ENCODE peak calls at places on chromosomes 11 and 22, in five cellular contexts. C is IMR-90, A is kidney epithelial cell, I is uterus, R is stomach. Y is an unnamed sample.

GRCh38 chr22:23501244-23501643 is 78.8 kb downstream of the IGLL1 start:
- DNase-seq in C (no peak), A (no peak), I (no peak), R (no peak), Y (no peak)

GRCh38 chr22:39348909-39349505 is 784 bp upstream of the SYNGR1 start:
- DNase-seq in C (no peak), A (no peak), I (peak), R (no peak), Y (no peak)

GRCh38 chr11:27950339-27950738 is 157.6 kb downstream of the KIF18A start:
- DNase-seq in C (no peak), A (no peak), I (no peak), R (no peak), Y (no peak)

GRCh38 chr22:43945632-43946390 is 9.4 kb upstream of the SAMM50 start:
- DNase-seq in C (peak), A (no peak), I (no peak), R (peak), Y (peak)

GRCh38 chr11:10591741-10592140 is 23.3 kb upstream of the LYVE1 start:
- DNase-seq in C (no peak), A (no peak), I (no peak), R (no peak), Y (no peak)

GRCh38 chr11:2892215-2893020 is 6.8 kb upstream of the CDKN1C start:
- DNase-seq in C (peak), A (no peak), I (peak), R (peak), Y (peak)

GRCh38 chr11:65013130-65013691 is 749 bp upstream of the ARL2 start:
- DNase-seq in C (peak), A (no peak), I (peak), R (peak), Y (peak)

GRCh38 chr11:73141031-73141308 is 1.1 kb downstream of the FCHSD2 start:
- DNase-seq in C (no peak), A (no peak), I (no peak), R (no peak), Y (no peak)

GRCh38 chr11:14386895-14387480 is 28.0 kb upstream of the RRAS2 start:
- DNase-seq in C (peak), A (no peak), I (no peak), R (no peak), Y (peak)

GRCh38 chr22:33842421-33843094 is 77.7 kb downstream of the LARGE1 start:
- DNase-seq in C (no peak), A (no peak), I (no peak), R (no peak), Y (no peak)

GRCh38 chr11:116379185-116379828 is 393.5 kb downstream of the BUD13 start:
- DNase-seq in C (peak), A (no peak), I (peak), R (no peak), Y (no peak)

GRCh38 chr11:66494935-66495334 is 14.7 kb downstream of the DPP3 start:
- DNase-seq in C (no peak), A (no peak), I (no peak), R (no peak), Y (no peak)

GRCh38 chr11:78688460-78688859 is 113.8 kb upstream of the NARS2 start:
- DNase-seq in C (no peak), A (no peak), I (no peak), R (no peak), Y (no peak)

GRCh38 chr22:39493759-39494158 is 8.3 kb upstream of the MIEF1 start:
- DNase-seq in C (peak), A (no peak), I (no peak), R (no peak), Y (peak)

GRCh38 chr11:1823376-1824220 is 11.2 kb upstream of the SYT8 start:
- DNase-seq in C (no peak), A (no peak), I (no peak), R (peak), Y (no peak)

GRCh38 chr11:127493330-127493729 is 492.8 kb upstream of the KIRREL3 start:
- DNase-seq in C (peak), A (no peak), I (no peak), R (no peak), Y (peak)

GRCh38 chr22:21000215-21000986 is 1.5 kb downstream of the THAP7 start:
- DNase-seq in C (no peak), A (no peak), I (no peak), R (no peak), Y (no peak)

GRCh38 chr11:2211113-2211971 is 39.7 kb upstream of the TH start:
- DNase-seq in C (no peak), A (no peak), I (peak), R (peak), Y (no peak)

GRCh38 chr11:135033545-135033944 is 621.5 kb upstream of the B3GAT1 start:
- DNase-seq in C (no peak), A (no peak), I (no peak), R (no peak), Y (no peak)

GRCh38 chr11:102527701-102528100 is 2.8 kb downstream of the MMP7 start:
- DNase-seq in C (no peak), A (no peak), I (no peak), R (no peak), Y (no peak)

GRCh38 chr22:42296381-42296853 is 26.0 kb upstream of the TCF20 start:
- DNase-seq in C (no peak), A (no peak), I (no peak), R (peak), Y (no peak)

GRCh38 chr11:86418929-86419328 is 44.2 kb downstream of the CCDC81 start:
- DNase-seq in C (peak), A (no peak), I (no peak), R (no peak), Y (no peak)

GRCh38 chr11:62708423-62709261 is 1.2 kb downstream of the GNG3 start:
- DNase-seq in C (no peak), A (no peak), I (peak), R (peak), Y (no peak)

GRCh38 chr22:44091751-44092150 is 67.6 kb downstream of the PARVB start:
- DNase-seq in C (no peak), A (no peak), I (no peak), R (no peak), Y (no peak)

GRCh38 chr11:117458275-117459120 is 130.8 kb downstream of the CEP164 start:
- DNase-seq in C (no peak), A (peak), I (no peak), R (no peak), Y (no peak)

GRCh38 chr11:79438631-79439429 is 2.0 kb downstream of the TENM4 start:
- DNase-seq in C (peak), A (no peak), I (peak), R (no peak), Y (no peak)

GRCh38 chr11:8581300-8581699 is 12.7 kb downstream of the STK33 start:
- DNase-seq in C (peak), A (no peak), I (no peak), R (no peak), Y (no peak)

GRCh38 chr11:92735039-92735438 is 234.4 kb upstream of the MTNR1B start:
- DNase-seq in C (no peak), A (no peak), I (no peak), R (no peak), Y (no peak)

GRCh38 chr11:92693146-92693545 is 276.3 kb upstream of the MTNR1B start:
- DNase-seq in C (peak), A (no peak), I (no peak), R (no peak), Y (no peak)

DNA sequence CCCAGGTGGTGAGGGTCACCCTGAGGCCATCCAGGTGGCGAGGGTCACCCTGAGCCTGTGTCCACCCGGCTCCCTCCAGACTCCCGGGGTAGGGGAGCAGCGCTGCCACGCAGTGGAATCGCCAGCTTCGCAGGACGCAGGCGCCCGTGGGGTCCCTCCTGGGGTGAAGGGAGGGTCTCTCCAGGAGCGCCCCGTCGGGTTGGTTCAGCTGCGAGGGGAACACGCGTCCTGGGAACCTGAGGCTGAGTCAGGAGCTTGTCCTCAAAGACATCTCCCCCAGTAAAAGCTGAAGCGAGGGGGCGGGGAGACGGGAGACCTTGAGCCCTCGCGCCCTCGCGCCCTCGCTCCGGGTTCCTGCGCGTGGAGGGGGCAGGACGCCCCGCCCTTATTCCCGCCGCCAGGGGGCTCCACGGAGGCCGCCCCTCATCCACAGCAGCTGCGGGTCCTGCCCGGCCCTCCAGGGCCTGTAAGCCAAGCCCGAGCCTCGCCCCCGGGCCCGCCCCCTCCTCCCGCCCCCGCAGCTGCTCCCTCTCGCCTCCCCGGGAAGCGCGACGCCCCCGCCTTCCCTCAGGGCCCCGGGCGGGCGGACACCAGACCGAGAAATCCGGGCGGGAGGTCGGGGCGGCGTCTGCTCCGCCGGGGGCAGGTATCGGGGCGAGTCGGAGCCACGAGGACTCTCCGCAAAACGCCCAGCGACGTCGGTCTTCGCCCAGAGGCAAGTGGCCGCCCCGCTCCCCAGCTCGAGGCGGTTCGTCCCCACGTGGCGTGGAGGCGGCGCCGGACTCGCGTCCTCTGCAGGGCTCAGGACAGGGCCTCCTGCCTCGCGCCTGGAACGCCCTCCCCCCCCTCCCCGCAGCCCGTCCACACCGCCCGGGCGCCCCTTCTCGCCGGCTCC is 22.8 kb downstream of the PIM3 start:
- DNase-seq in C (no peak), A (no peak), I (peak), R (no peak), Y (no peak)
- TF ChIP-seq CTCF in C (peak), A (peak), I (peak), R (no peak), Y (peak)

DNA sequence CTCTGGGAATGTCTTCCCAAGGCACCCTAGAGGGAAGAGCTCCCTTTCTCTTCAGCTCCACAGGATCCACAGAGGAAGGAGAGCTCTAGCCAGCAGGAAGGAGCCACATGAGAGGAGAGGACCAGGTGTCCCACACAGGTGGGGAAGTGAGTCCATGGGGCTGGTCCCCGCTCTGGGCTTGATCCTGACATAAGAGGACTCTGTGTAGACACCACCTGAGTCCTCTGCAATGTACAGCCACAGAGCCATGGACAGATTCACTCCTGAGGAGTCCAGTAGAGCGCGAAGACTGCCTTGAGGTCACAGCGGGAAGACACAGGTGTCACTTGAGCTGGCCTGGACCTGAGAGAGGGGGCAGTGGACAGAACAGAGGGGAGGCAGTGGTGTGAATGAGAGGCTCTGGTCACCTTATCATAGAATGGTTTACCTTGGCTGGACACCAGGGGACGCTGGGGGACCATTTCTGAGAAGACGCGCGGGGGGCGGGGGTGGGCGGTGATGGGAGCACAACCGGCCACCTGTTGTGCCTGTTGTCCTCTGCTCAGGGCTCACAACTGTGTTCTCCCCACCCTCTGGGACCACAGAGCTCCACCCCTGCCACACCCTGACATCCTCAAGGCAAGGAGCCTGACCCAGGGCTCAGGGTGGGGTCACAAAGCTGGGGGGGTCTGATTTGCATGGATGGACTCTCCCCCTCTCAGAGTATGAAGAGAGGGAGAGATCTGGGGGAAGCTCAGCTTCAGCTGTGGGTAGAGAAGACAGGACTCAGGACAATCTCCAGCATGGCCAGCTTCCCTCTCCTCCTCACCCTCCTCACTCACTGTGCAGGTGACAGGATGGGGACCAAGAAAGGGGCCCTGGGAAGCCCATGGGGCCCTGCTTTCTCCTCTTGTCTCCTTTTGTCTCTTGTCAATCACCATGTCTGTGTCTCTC is 128.2 kb downstream of the ZNF280B start:
- DNase-seq in C (no peak), A (no peak), I (no peak), R (no peak), Y (no peak)
- TF ChIP-seq CTCF in C (no peak), A (no peak), I (no peak), R (no peak), Y (peak)

GRCh38 chr11:34996958-34997357 is 80.5 kb downstream of the PDHX start:
- DNase-seq in C (no peak), A (no peak), I (no peak), R (no peak), Y (no peak)

GRCh38 chr11:34994859-34995258 is 78.4 kb downstream of the PDHX start:
- DNase-seq in C (no peak), A (no peak), I (no peak), R (no peak), Y (no peak)

GRCh38 chr11:34999453-34999852 is 83.0 kb downstream of the PDHX start:
- DNase-seq in C (no peak), A (no peak), I (no peak), R (no peak), Y (no peak)

GRCh38 chr11:35003658-35004057 is 87.2 kb downstream of the PDHX start:
- DNase-seq in C (peak), A (no peak), I (no peak), R (no peak), Y (no peak)

GRCh38 chr11:34997872-34998548 is 81.6 kb downstream of the PDHX start:
- DNase-seq in C (peak), A (no peak), I (no peak), R (no peak), Y (peak)
- TF ChIP-seq CTCF in C (peak), A (peak), I (peak), R (no peak), Y (peak)

DNA sequence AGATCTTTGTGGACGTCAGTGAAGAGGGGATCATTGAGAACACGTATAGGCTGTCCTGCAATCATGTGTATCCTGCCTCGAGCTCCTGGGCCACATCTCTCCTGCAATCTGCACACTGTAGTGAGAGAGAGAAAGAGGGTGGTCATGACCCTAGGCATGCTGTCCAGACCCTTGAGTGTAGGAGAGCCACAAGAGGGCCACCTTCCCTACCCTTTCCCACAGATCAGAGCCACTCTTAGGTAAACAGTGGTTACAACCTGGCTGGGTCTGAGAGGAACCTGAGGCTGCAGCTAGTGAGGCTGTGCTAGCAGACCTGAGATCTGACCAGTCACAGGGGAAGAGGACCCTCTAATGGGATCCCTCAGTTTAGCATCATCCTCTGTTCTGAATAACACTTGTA is 3.9 kb upstream of the IL18BP start:
- DNase-seq in C (no peak), A (no peak), I (no peak), R (no peak), Y (no peak)
- TF ChIP-seq CTCF in C (no peak), A (no peak), I (no peak), R (no peak), Y (no peak)

GRCh38 chr11:87463486-87464102 is 425.9 kb downstream of the TMEM135 start:
- DNase-seq in C (peak), A (no peak), I (no peak), R (no peak), Y (peak)
- TF ChIP-seq CTCF in C (peak), A (peak), I (no peak), R (no peak), Y (peak)

GRCh38 chr11:33847251-33847650 is 44.6 kb downstream of the LMO2 start:
- DNase-seq in C (no peak), A (no peak), I (no peak), R (no peak), Y (no peak)
- TF ChIP-seq CTCF in C (no peak), A (no peak), I (no peak), R (no peak), Y (no peak)

DNA sequence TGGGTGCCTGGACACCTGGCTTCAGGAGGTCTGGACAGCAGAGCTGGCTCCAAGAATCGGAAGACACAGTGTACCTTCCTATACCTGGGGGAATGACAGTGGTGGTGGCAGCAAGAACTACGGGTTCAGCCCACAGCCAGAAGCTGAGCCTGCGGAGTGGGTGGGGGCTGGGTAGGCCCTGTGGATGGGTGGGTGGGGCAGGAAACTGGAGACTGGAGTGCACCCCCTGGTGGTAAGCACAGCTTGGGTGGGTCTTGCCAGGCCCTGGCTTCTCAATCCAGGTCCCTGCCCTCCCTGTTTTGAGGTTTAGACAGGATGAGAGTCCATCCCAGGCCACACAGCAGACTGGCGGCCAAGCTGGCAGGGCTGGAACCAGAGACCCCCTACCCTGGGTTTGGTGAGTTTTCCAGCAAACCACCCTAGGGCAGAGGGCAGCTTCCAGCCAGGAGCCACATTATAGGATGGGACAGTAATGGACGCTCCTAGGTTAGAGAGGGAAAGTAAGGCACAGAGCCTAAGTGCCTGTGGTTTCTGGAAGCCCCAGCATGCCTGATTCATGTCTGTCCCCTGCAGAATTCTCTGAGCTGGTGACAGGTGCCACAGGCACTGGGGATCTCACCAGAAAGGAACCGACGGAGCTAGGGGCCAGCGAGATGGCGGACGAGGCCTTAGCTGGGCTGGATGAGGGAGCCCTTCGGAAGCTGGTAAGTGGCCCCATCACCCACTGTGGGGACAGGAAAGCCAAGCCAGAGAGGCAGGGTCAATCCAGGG is 1.7 kb downstream of the SMTN start:
- DNase-seq in C (peak), A (no peak), I (peak), R (peak), Y (peak)
- TF ChIP-seq CTCF in C (peak), A (peak), I (peak), R (no peak), Y (peak)

DNA sequence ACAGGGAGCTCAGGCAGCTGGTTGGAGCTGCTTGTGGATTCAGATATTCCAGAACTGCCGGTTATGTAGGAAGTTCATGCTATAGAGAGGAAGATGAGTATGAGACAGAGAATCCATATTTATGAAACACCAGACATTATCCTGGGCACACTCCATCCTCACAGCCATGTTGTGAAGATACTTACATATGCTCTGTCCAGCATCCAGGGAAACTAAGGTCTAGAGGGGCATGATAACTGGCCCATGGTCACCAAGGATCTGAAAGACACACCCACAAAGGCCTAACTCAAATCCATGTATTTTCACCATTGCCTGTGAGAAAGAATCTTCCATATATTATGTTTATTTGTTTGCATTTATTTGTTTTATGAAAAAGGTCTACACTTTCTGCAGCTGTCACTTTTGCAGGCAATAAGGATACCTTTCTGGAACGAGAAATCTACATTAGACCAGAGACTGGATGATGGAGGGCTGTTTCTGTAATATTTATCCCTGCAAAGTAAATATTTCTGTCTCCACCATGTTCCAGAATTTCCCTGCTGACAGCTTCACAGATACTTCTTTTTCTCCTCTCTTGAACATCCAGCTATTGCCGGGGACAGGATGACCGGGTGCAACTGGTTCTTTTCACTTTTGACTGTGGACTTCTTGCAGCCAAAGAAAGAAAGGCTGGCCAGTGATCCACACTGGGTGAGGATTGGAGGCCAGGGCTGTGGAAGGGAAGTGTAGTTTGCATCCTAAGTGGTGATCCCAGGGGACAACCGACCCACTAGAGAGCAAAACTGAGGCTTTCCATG is 145.9 kb upstream of the NAV2 start:
- DNase-seq in C (no peak), A (no peak), I (no peak), R (no peak), Y (no peak)
- TF ChIP-seq CTCF in C (no peak), A (no peak), I (no peak), R (no peak), Y (no peak)

GRCh38 chr11:6448574-6448973 is 7.8 kb upstream of the HPX start:
- DNase-seq in C (no peak), A (no peak), I (no peak), R (no peak), Y (no peak)

GRCh38 chr11:6456361-6457073 is 15.7 kb upstream of the HPX start:
- DNase-seq in C (no peak), A (no peak), I (no peak), R (no peak), Y (no peak)

GRCh38 chr11:6453152-6453551 is 12.4 kb upstream of the HPX start:
- DNase-seq in C (no peak), A (no peak), I (no peak), R (no peak), Y (no peak)

GRCh38 chr11:6455070-6455469 is 14.3 kb upstream of the HPX start:
- DNase-seq in C (no peak), A (no peak), I (no peak), R (no peak), Y (no peak)

GRCh38 chr11:6452219-6452618 is 11.4 kb upstream of the HPX start:
- DNase-seq in C (peak), A (no peak), I (no peak), R (no peak), Y (no peak)
- TF ChIP-seq CTCF in C (no peak), A (no peak), I (no peak), R (no peak), Y (no peak)